ENCODE peak calls at places on chromosomes 3 and 15, in five cellular contexts. W is smooth muscle cell of the brain vasculature, V is fibroblast of the conjunctiva, Y is right atrium auricular region, Z is GM13976. H is an unnamed sample.

GRCh38 chr3:186600896-186601295 is 12.0 kb upstream of the AHSG start:
- DNase-seq in Y (no peak), V (no peak), W (no peak), Z (no peak), H (no peak)

GRCh38 chr3:124266517-124266916 is 274.6 kb upstream of the ROPN1 start:
- DNase-seq in V (no peak), W (no peak), Y (no peak), Z (no peak), H (no peak)

GRCh38 chr3:144407290-144407689 is 435.7 kb downstream of the DIPK2A start:
- DNase-seq in Y (no peak), Z (no peak), V (no peak), W (no peak), H (no peak)

GRCh38 chr3:17640466-17640865 is 102.0 kb downstream of the TBC1D5 start:
- DNase-seq in Z (no peak), V (no peak), Y (no peak), W (no peak), H (no peak)

GRCh38 chr3:8891774-8892173 is 71.5 kb downstream of the RAD18 start:
- DNase-seq in V (no peak), W (no peak), Z (no peak), Y (no peak), H (no peak)

GRCh38 chr3:178353292-178353814 is 182.9 kb upstream of the KCNMB2 start:
- DNase-seq in V (peak), Y (no peak), Z (no peak), W (no peak), H (no peak)

GRCh38 chr15:25899870-25900269 is 36.7 kb upstream of the ATP10A start:
- DNase-seq in V (no peak), W (no peak), Z (no peak), Y (no peak), H (no peak)

GRCh38 chr3:18079739-18080138 is 337.3 kb upstream of the TBC1D5 start:
- DNase-seq in Z (no peak), W (no peak), Y (no peak), V (no peak), H (no peak)

GRCh38 chr15:45393851-45394250 is 15.5 kb upstream of the GATM start:
- DNase-seq in V (no peak), W (no peak), Z (no peak), Y (no peak), H (no peak)

GRCh38 chr15:62612771-62613170 is 429.8 kb upstream of the TPM1 start:
- DNase-seq in W (no peak), V (no peak), Y (no peak), Z (no peak), H (no peak)

GRCh38 chr3:9779721-9780450 is 10.1 kb upstream of the CAMK1 start:
- DNase-seq in W (no peak), Z (peak), Y (no peak), V (no peak), H (no peak)

GRCh38 chr3:13884851-13885703 is 5.2 kb upstream of the WNT7A start:
- DNase-seq in Z (peak), Y (peak), W (no peak), V (no peak), H (no peak)

GRCh38 chr3:132549169-132549568 is 47.9 kb upstream of the ACKR4 start:
- DNase-seq in W (no peak), V (no peak), Y (no peak), Z (no peak), H (no peak)

GRCh38 chr3:196274585-196274984 is 12.9 kb downstream of the PCYT1A start:
- DNase-seq in Z (peak), W (no peak), Y (no peak), V (no peak), H (no peak)

GRCh38 chr3:50168791-50169190 is 13.7 kb downstream of the SEMA3F start:
- DNase-seq in Z (no peak), W (no peak), V (no peak), Y (no peak), H (no peak)

GRCh38 chr15:29925227-29926082 is 103.2 kb upstream of the TJP1 start:
- DNase-seq in V (peak), Y (no peak), W (peak), Z (no peak), H (peak)

GRCh38 chr15:94272251-94272898 is 41.0 kb downstream of the MCTP2 start:
- DNase-seq in W (no peak), Z (no peak), Y (no peak), V (no peak), H (no peak)